ENCODE peak calls at places on chromosomes 12 and 14, in seven cellular contexts. O, H, P, N, F, W and Y are unnamed samples.

GRCh38 chr12:131413006-131413405 is 297.9 kb upstream of the SFSWAP start:
- DNase-seq in W (no peak), O (no peak), N (no peak), P (no peak), F (no peak), H (no peak), Y (peak; percentile 54)

GRCh38 chr12:116303929-116304328 is 26.4 kb upstream of the MED13L start:
- DNase-seq in H (peak; percentile 28), N (peak; percentile 76), F (no peak), P (no peak), O (no peak), W (no peak), Y (no peak)

GRCh38 chr12:111699962-111700361 is 14.1 kb downstream of the ACAD10 start:
- DNase-seq in F (no peak), H (no peak), W (no peak), O (no peak), N (no peak), P (no peak), Y (no peak)

GRCh38 chr12:113194971-113195391 is 9.5 kb downstream of the RITA1 start:
- DNase-seq in W (no peak), F (no peak), O (no peak), P (no peak), N (no peak), H (no peak), Y (no peak)

GRCh38 chr14:74949859-74950572 is 5.4 kb downstream of the PGF start:
- DNase-seq in P (no peak), N (peak; percentile 26), F (no peak), W (no peak), H (no peak), O (no peak), Y (no peak)

GRCh38 chr12:46475972-46476645 is 103.5 kb upstream of the SLC38A2 start:
- DNase-seq in P (no peak), O (no peak), H (no peak), W (no peak), F (no peak), N (no peak), Y (no peak)

GRCh38 chr14:76584271-76584702 is 177.0 kb upstream of the VASH1 start:
- DNase-seq in O (no peak), P (no peak), N (no peak), H (no peak), F (no peak), W (no peak), Y (no peak)

GRCh38 chr12:54431911-54432814 is 13.1 kb upstream of the ITGA5 start:
- DNase-seq in F (peak; percentile 27), O (peak; percentile 66), P (peak; percentile 70), N (peak; percentile 94), H (peak; percentile 64), W (peak; percentile 46), Y (peak; percentile 86)

GRCh38 chr14:82113710-82114109 is 580.1 kb upstream of the SEL1L start:
- DNase-seq in O (no peak), H (no peak), P (no peak), W (no peak), N (no peak), F (no peak), Y (no peak)

GRCh38 chr12:128408669-128409068 is 141.7 kb downstream of the TMEM132C start:
- DNase-seq in H (no peak), F (no peak), O (no peak), W (no peak), P (no peak), N (no peak), Y (no peak)

GRCh38 chr12:49885663-49886461 is 17.8 kb downstream of the FAIM2 start:
- DNase-seq in W (no peak), P (no peak), N (peak; percentile 24), H (no peak), F (no peak), O (no peak), Y (no peak)
- TF ChIP-seq EP300 in W (no peak), P (no peak), N (no peak), H (no peak), F (no peak), O (no peak), Y (no peak)

GRCh38 chr12:52627395-52628110 is 9.2 kb upstream of the KRT73 start:
- DNase-seq in P (no peak), N (no peak), W (no peak), F (no peak), H (no peak), O (no peak), Y (no peak)

GRCh38 chr12:52629251-52630103 is 11.1 kb upstream of the KRT73 start:
- DNase-seq in W (no peak), N (no peak), O (no peak), H (no peak), P (no peak), F (no peak), Y (no peak)

GRCh38 chr12:52628841-52629240 is 10.5 kb upstream of the KRT73 start:
- DNase-seq in O (no peak), F (no peak), N (no peak), H (no peak), P (no peak), W (no peak), Y (peak; percentile 49)

GRCh38 chr12:52630104-52630500 is 11.7 kb upstream of the KRT73 start:
- DNase-seq in W (no peak), H (no peak), O (no peak), N (no peak), F (no peak), P (no peak), Y (no peak)

DNA sequence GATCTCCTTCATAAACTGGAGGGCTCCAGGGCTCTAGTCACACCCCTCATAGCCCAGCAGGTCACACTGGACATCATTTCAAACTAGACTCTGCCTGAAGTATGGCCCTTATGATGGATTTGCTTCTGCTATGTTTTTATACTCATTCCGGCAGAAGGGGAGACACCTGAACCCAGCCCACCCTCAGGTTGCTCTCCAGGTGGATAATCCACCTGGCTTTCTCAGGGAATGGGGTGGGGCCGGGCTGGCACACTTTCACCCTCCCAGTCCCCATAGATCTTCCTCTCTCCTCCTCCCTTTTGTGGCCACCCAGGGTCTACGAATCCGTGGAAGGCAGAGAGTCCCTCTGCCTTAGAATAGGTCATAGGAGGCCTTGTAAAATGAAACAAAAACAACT is 9.8 kb upstream of the KRT73 start:
- DNase-seq in W (no peak), N (no peak), O (no peak), F (no peak), P (no peak), H (no peak), Y (no peak)
- H3K27ac ChIP-seq in W (no peak overlapping the region), N (no peak overlapping the region), O (no peak overlapping the region), F (no peak overlapping the region), P (no peak overlapping the region), H (no peak overlapping the region), Y (no peak overlapping the region)

DNA sequence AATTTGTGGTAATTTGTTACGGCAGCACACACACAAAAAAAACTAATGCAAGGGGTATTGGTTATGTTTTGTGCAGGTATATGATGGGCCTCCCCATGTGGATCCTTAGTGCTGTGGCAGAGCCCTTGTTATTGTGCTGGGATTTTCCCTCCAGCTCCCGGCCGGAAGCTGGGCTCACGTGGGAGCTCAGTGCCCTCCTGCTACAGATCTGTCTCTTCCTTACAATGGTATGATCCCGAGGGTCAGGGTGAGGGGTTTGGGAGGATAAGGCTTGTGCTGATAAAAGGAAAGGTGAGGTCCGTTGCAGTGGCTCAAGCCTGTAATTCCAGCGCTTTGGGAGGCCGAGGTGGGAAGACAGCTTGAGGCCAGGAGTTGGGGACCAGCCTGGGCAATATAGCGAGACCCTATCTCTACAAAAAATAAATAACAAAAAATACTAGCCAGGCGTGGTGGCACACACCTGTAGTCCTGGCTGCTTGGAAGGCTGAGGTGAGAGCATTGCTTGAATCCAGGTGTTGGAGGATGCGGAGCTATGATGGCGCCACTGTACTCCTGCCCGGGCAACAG is 861 bp upstream of the SLC48A1 start:
- DNase-seq in N (no peak), W (no peak), F (no peak), H (no peak), O (no peak), P (no peak), Y (no peak)
- H3K4me3 ChIP-seq in N (no peak overlapping the region), W (peak overlapping the region; percentile 80), F (peak overlapping the region; percentile 99), H (peak overlapping the region; percentile 61), O (no peak overlapping the region), P (peak overlapping the region; percentile 79), Y (peak overlapping the region; percentile 94)

GRCh38 chr14:71967709-71968108 is 35.5 kb downstream of the RGS6 start:
- DNase-seq in H (no peak), O (no peak), F (no peak), W (no peak), N (no peak), P (no peak), Y (no peak)
- TF ChIP-seq EP300 in H (no peak), O (no peak), F (no peak), W (no peak), N (no peak), P (no peak), Y (no peak)

DNA sequence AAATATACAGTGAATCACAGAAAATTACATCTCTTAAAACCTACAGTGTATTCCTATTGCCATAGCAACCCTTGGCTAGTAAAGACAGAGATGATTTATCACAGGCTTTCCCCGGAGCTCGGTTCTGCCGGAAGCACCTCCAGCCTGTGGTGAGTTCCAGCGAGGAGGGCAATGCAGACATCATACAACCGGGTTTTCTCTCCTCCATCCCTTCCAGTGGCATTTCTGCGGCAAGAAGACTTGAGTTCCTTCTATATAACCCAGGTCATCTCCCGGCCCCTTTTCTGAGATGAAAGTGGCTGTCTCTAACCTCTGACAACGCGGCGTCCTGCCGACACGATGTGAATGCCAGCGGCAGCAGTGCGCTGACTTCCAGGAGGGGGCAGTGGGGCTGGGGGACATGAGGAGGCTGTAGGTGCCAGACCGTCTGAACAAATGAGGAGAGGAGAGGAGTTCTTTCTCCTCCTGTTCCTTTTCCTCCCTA is 68.5 kb upstream of the MAX start:
- DNase-seq in P (peak; percentile 57), W (no peak), F (no peak), H (peak; percentile 13), N (no peak), O (peak; percentile 17), Y (no peak)
- H3K27ac ChIP-seq in P (peak overlapping the region; percentile 67), W (no peak overlapping the region), F (peak overlapping the region; percentile 81), H (no peak overlapping the region), N (no peak overlapping the region), O (no peak overlapping the region), Y (no peak overlapping the region)

GRCh38 chr12:51906452-51907082 is 737 bp upstream of the ACVRL1 start:
- DNase-seq in P (no peak), H (no peak), N (peak; percentile 70), O (no peak), W (no peak), F (no peak), Y (no peak)
- H3K4me3 ChIP-seq in P (no peak overlapping the region), H (peak overlapping the region; percentile 45), N (peak overlapping the region; percentile 28), O (no peak overlapping the region), W (peak overlapping the region; percentile 43), F (peak overlapping the region; percentile 63), Y (peak overlapping the region; percentile 58)